ENCODE peak calls at places on chromosomes 5 and 9, in ten cellular contexts. One of them, this sample, is unnamed.

GRCh38 chr9:136685792-136686533 is 1.3 kb downstream of the AGPAT2 start:
- DNase-seq in fibroblast of mammary gland: no peak
- DNase-seq in HL-60: no peak
- DNase-seq in keratinocyte: no peak
- DNase-seq in right lobe of liver: peak; percentile 50
- DNase-seq in bronchial epithelial cell: no peak
- DNase-seq in stomach: no peak
- DNase-seq in brain microvascular endothelial cell: no peak
- DNase-seq in HCT116: no peak
- DNase-seq in nephron progenitor cell: peak; percentile 29
- DNase-seq in this sample: no peak

GRCh38 chr9:124011460-124012301 is at the start of gene LHX2:
- DNase-seq in fibroblast of mammary gland: peak; percentile 75
- DNase-seq in HL-60: peak; percentile 68
- DNase-seq in keratinocyte: peak; percentile 5
- DNase-seq in right lobe of liver: peak; percentile 61
- DNase-seq in bronchial epithelial cell: peak; percentile 21
- DNase-seq in stomach: peak; percentile 37
- DNase-seq in brain microvascular endothelial cell: peak; percentile 9
- DNase-seq in HCT116: peak; percentile 75
- DNase-seq in nephron progenitor cell: peak; percentile 81
- DNase-seq in this sample: peak; percentile 64

GRCh38 chr5:113378486-113378885 is 56.3 kb downstream of the TSSK1B start:
- DNase-seq in fibroblast of mammary gland: no peak
- DNase-seq in HL-60: no peak
- DNase-seq in keratinocyte: no peak
- DNase-seq in right lobe of liver: no peak
- DNase-seq in bronchial epithelial cell: peak; percentile 33
- DNase-seq in stomach: no peak
- DNase-seq in brain microvascular endothelial cell: no peak
- DNase-seq in HCT116: no peak
- DNase-seq in nephron progenitor cell: no peak
- DNase-seq in this sample: no peak

GRCh38 chr5:91293131-91293530 is 90.0 kb downstream of the ARRDC3 start:
- DNase-seq in fibroblast of mammary gland: no peak
- DNase-seq in HL-60: no peak
- DNase-seq in keratinocyte: no peak
- DNase-seq in right lobe of liver: no peak
- DNase-seq in bronchial epithelial cell: no peak
- DNase-seq in stomach: no peak
- DNase-seq in brain microvascular endothelial cell: peak; percentile 44
- DNase-seq in HCT116: no peak
- DNase-seq in nephron progenitor cell: peak; percentile 22
- DNase-seq in this sample: no peak

GRCh38 chr5:178667685-178668084 is 40.8 kb upstream of the CLK4 start:
- DNase-seq in fibroblast of mammary gland: no peak
- DNase-seq in HL-60: no peak
- DNase-seq in keratinocyte: no peak
- DNase-seq in right lobe of liver: no peak
- DNase-seq in bronchial epithelial cell: no peak
- DNase-seq in stomach: no peak
- DNase-seq in brain microvascular endothelial cell: no peak
- DNase-seq in HCT116: no peak
- DNase-seq in nephron progenitor cell: no peak
- DNase-seq in this sample: no peak

GRCh38 chr9:99011161-99011709 is 67.5 kb downstream of the COL15A1 start:
- DNase-seq in fibroblast of mammary gland: peak; percentile 65
- DNase-seq in HL-60: no peak
- DNase-seq in keratinocyte: no peak
- DNase-seq in right lobe of liver: no peak
- DNase-seq in bronchial epithelial cell: peak; percentile 15
- DNase-seq in stomach: no peak
- DNase-seq in brain microvascular endothelial cell: no peak
- DNase-seq in HCT116: no peak
- DNase-seq in nephron progenitor cell: no peak
- DNase-seq in this sample: no peak

GRCh38 chr9:97500263-97500662 is 1.2 kb upstream of the TMOD1 start:
- DNase-seq in fibroblast of mammary gland: no peak
- DNase-seq in HL-60: no peak
- DNase-seq in keratinocyte: no peak
- DNase-seq in right lobe of liver: no peak
- DNase-seq in bronchial epithelial cell: no peak
- DNase-seq in stomach: no peak
- DNase-seq in brain microvascular endothelial cell: no peak
- DNase-seq in HCT116: no peak
- DNase-seq in nephron progenitor cell: no peak
- DNase-seq in this sample: no peak

GRCh38 chr9:36959681-36960574 is 74.1 kb downstream of the PAX5 start:
- DNase-seq in fibroblast of mammary gland: no peak
- DNase-seq in HL-60: no peak
- DNase-seq in keratinocyte: no peak
- DNase-seq in right lobe of liver: no peak
- DNase-seq in bronchial epithelial cell: peak; percentile 17
- DNase-seq in stomach: no peak
- DNase-seq in brain microvascular endothelial cell: no peak
- DNase-seq in HCT116: no peak
- DNase-seq in nephron progenitor cell: no peak
- DNase-seq in this sample: no peak

GRCh38 chr5:78953092-78953800 is 31.9 kb downstream of the ARSB start:
- DNase-seq in fibroblast of mammary gland: peak; percentile 58
- DNase-seq in HL-60: no peak
- DNase-seq in keratinocyte: peak; percentile 17
- DNase-seq in right lobe of liver: no peak
- DNase-seq in bronchial epithelial cell: peak; percentile 47
- DNase-seq in stomach: no peak
- DNase-seq in brain microvascular endothelial cell: peak; percentile 23
- DNase-seq in HCT116: no peak
- DNase-seq in nephron progenitor cell: no peak
- DNase-seq in this sample: no peak

GRCh38 chr9:12859704-12860251 is 85.0 kb downstream of the LURAP1L start:
- DNase-seq in fibroblast of mammary gland: peak; percentile 94
- DNase-seq in HL-60: no peak
- DNase-seq in keratinocyte: peak; percentile 48
- DNase-seq in right lobe of liver: no peak
- DNase-seq in bronchial epithelial cell: peak; percentile 98
- DNase-seq in stomach: no peak
- DNase-seq in brain microvascular endothelial cell: peak; percentile 65
- DNase-seq in HCT116: peak; percentile 52
- DNase-seq in nephron progenitor cell: no peak
- DNase-seq in this sample: no peak

GRCh38 chr9:104494808-104495207 is 9.3 kb upstream of the OR13F1 start:
- DNase-seq in fibroblast of mammary gland: peak; percentile 11
- DNase-seq in HL-60: no peak
- DNase-seq in keratinocyte: no peak
- DNase-seq in right lobe of liver: no peak
- DNase-seq in bronchial epithelial cell: no peak
- DNase-seq in stomach: no peak
- DNase-seq in brain microvascular endothelial cell: no peak
- DNase-seq in HCT116: no peak
- DNase-seq in nephron progenitor cell: no peak
- DNase-seq in this sample: no peak

GRCh38 chr5:96855041-96855872 is 21.0 kb upstream of the ERAP2 start:
- DNase-seq in fibroblast of mammary gland: peak; percentile 97
- DNase-seq in HL-60: no peak
- DNase-seq in keratinocyte: no peak
- DNase-seq in right lobe of liver: no peak
- DNase-seq in bronchial epithelial cell: peak; percentile 50
- DNase-seq in stomach: no peak
- DNase-seq in brain microvascular endothelial cell: no peak
- DNase-seq in HCT116: no peak
- DNase-seq in nephron progenitor cell: no peak
- DNase-seq in this sample: no peak

GRCh38 chr5:123397538-123397937 is 25.7 kb downstream of the CEP120 start:
- DNase-seq in fibroblast of mammary gland: no peak
- DNase-seq in HL-60: no peak
- DNase-seq in keratinocyte: no peak
- DNase-seq in right lobe of liver: no peak
- DNase-seq in bronchial epithelial cell: no peak
- DNase-seq in stomach: no peak
- DNase-seq in brain microvascular endothelial cell: no peak
- DNase-seq in HCT116: no peak
- DNase-seq in nephron progenitor cell: no peak
- DNase-seq in this sample: no peak

GRCh38 chr5:78761831-78762230 is 113.3 kb upstream of the LHFPL2 start:
- DNase-seq in fibroblast of mammary gland: no peak
- DNase-seq in HL-60: no peak
- DNase-seq in keratinocyte: no peak
- DNase-seq in right lobe of liver: no peak
- DNase-seq in bronchial epithelial cell: no peak
- DNase-seq in stomach: no peak
- DNase-seq in brain microvascular endothelial cell: no peak
- DNase-seq in HCT116: no peak
- DNase-seq in nephron progenitor cell: no peak
- DNase-seq in this sample: no peak

GRCh38 chr5:22649076-22649475 is 204.1 kb downstream of the CDH12 start:
- DNase-seq in fibroblast of mammary gland: no peak
- DNase-seq in HL-60: no peak
- DNase-seq in keratinocyte: no peak
- DNase-seq in right lobe of liver: no peak
- DNase-seq in bronchial epithelial cell: peak; percentile 41
- DNase-seq in stomach: peak; percentile 55
- DNase-seq in brain microvascular endothelial cell: no peak
- DNase-seq in HCT116: no peak
- DNase-seq in nephron progenitor cell: no peak
- DNase-seq in this sample: peak; percentile 39
- TF ChIP-seq CTCF in fibroblast of mammary gland: no peak
- TF ChIP-seq CTCF in HL-60: no peak
- TF ChIP-seq CTCF in keratinocyte: no peak
- TF ChIP-seq CTCF in right lobe of liver: no peak
- TF ChIP-seq CTCF in bronchial epithelial cell: no peak
- TF ChIP-seq CTCF in stomach: no peak
- TF ChIP-seq CTCF in brain microvascular endothelial cell: no peak
- TF ChIP-seq CTCF in HCT116: no peak
- TF ChIP-seq CTCF in nephron progenitor cell: no peak
- TF ChIP-seq CTCF in this sample: no peak

GRCh38 chr9:4740373-4740622 is 704 bp downstream of the AK3 start:
- DNase-seq in fibroblast of mammary gland: peak; percentile 39
- DNase-seq in HL-60: no peak
- DNase-seq in keratinocyte: no peak
- DNase-seq in right lobe of liver: no peak
- DNase-seq in bronchial epithelial cell: no peak
- DNase-seq in stomach: no peak
- DNase-seq in brain microvascular endothelial cell: no peak
- DNase-seq in HCT116: no peak
- DNase-seq in nephron progenitor cell: no peak
- DNase-seq in this sample: no peak

GRCh38 chr9:4739587-4740372 is 1.2 kb downstream of the AK3 start:
- DNase-seq in fibroblast of mammary gland: peak; percentile 39
- DNase-seq in HL-60: no peak
- DNase-seq in keratinocyte: no peak
- DNase-seq in right lobe of liver: peak; percentile 49
- DNase-seq in bronchial epithelial cell: peak; percentile 23
- DNase-seq in stomach: peak; percentile 41
- DNase-seq in brain microvascular endothelial cell: no peak
- DNase-seq in HCT116: no peak
- DNase-seq in nephron progenitor cell: no peak
- DNase-seq in this sample: no peak

GRCh38 chr9:4742246-4742645 is 1.2 kb upstream of the AK3 start:
- DNase-seq in fibroblast of mammary gland: no peak
- DNase-seq in HL-60: no peak
- DNase-seq in keratinocyte: no peak
- DNase-seq in right lobe of liver: no peak
- DNase-seq in bronchial epithelial cell: peak; percentile 53
- DNase-seq in stomach: no peak
- DNase-seq in brain microvascular endothelial cell: no peak
- DNase-seq in HCT116: no peak
- DNase-seq in nephron progenitor cell: no peak
- DNase-seq in this sample: no peak

GRCh38 chr9:4741365-4742031 is 496 bp upstream of the AK3 start:
- DNase-seq in fibroblast of mammary gland: peak; percentile 18
- DNase-seq in HL-60: no peak
- DNase-seq in keratinocyte: no peak
- DNase-seq in right lobe of liver: peak; percentile 58
- DNase-seq in bronchial epithelial cell: peak; percentile 15
- DNase-seq in stomach: peak; percentile 52
- DNase-seq in brain microvascular endothelial cell: no peak
- DNase-seq in HCT116: no peak
- DNase-seq in nephron progenitor cell: no peak
- DNase-seq in this sample: peak; percentile 47

DNA sequence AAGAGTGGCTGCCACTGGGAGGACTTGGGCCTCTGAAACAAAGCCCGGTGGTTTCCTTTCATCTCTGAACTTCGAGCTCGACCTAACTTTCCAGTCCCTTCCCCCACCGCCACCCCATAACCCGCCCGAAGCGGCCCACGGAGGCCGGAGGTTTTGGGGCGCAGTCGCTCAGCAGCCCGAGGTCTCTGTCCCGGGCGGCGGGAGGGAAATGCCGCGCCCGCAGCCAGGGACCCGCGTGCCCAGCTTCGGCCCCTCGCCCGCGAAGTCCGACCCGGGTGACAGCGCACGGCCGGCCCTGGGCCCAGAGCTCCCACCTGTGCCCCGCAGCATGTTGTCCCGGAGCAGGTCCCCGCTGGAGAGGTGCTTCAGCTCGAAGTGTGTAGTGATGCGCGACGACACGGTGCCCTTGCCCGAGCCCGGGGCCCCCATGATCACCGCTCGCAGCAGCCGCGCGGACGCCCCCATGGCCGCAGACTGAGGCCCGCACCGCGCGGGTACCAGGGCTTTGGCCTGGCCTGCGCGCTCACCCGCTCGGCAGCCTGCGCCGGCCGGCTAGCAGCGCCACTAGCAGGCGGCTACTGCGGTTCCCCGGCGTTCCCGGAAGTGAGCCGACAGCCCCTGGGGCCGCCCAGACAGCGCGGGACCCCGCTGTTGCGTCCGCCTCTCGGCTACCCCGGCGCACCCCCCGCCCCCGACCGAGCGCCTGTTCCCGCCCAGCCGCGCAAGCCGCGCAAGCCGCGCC is at the start of gene AK3:
- DNase-seq in fibroblast of mammary gland: peak; percentile 73
- DNase-seq in HL-60: peak; percentile 63
- DNase-seq in keratinocyte: no peak
- DNase-seq in right lobe of liver: peak; percentile 92
- DNase-seq in bronchial epithelial cell: peak; percentile 57
- DNase-seq in stomach: peak; percentile 90
- DNase-seq in brain microvascular endothelial cell: peak; percentile 63
- DNase-seq in HCT116: peak; percentile 44
- DNase-seq in nephron progenitor cell: peak; percentile 88
- DNase-seq in this sample: peak; percentile 81
- TF ChIP-seq CTCF in fibroblast of mammary gland: no peak
- TF ChIP-seq CTCF in HL-60: no peak
- TF ChIP-seq CTCF in keratinocyte: peak; percentile 48
- TF ChIP-seq CTCF in right lobe of liver: no peak
- TF ChIP-seq CTCF in bronchial epithelial cell: peak; percentile 35
- TF ChIP-seq CTCF in stomach: no peak
- TF ChIP-seq CTCF in brain microvascular endothelial cell: peak; percentile 19
- TF ChIP-seq CTCF in HCT116: peak; percentile 14
- TF ChIP-seq CTCF in nephron progenitor cell: no peak
- TF ChIP-seq CTCF in this sample: no peak

GRCh38 chr5:149002761-149003689 is 59.8 kb downstream of the SH3TC2 start:
- DNase-seq in fibroblast of mammary gland: peak; percentile 77
- DNase-seq in HL-60: no peak
- DNase-seq in keratinocyte: no peak
- DNase-seq in right lobe of liver: no peak
- DNase-seq in bronchial epithelial cell: peak; percentile 83
- DNase-seq in stomach: no peak
- DNase-seq in brain microvascular endothelial cell: peak; percentile 25
- DNase-seq in HCT116: no peak
- DNase-seq in nephron progenitor cell: no peak
- DNase-seq in this sample: no peak
- TF ChIP-seq CTCF in fibroblast of mammary gland: peak; percentile 13
- TF ChIP-seq CTCF in HL-60: no peak
- TF ChIP-seq CTCF in keratinocyte: no peak
- TF ChIP-seq CTCF in right lobe of liver: no peak
- TF ChIP-seq CTCF in bronchial epithelial cell: peak; percentile 12
- TF ChIP-seq CTCF in stomach: no peak
- TF ChIP-seq CTCF in brain microvascular endothelial cell: peak; percentile 9
- TF ChIP-seq CTCF in HCT116: peak; percentile 18
- TF ChIP-seq CTCF in nephron progenitor cell: no peak
- TF ChIP-seq CTCF in this sample: no peak

GRCh38 chr5:139473565-139473964 is 2.8 kb downstream of the SMIM33 start:
- DNase-seq in fibroblast of mammary gland: peak; percentile 14
- DNase-seq in HL-60: no peak
- DNase-seq in keratinocyte: peak; percentile 52
- DNase-seq in right lobe of liver: no peak
- DNase-seq in bronchial epithelial cell: peak; percentile 89
- DNase-seq in stomach: no peak
- DNase-seq in brain microvascular endothelial cell: no peak
- DNase-seq in HCT116: no peak
- DNase-seq in nephron progenitor cell: no peak
- DNase-seq in this sample: no peak
- TF ChIP-seq CTCF in fibroblast of mammary gland: no peak
- TF ChIP-seq CTCF in HL-60: no peak
- TF ChIP-seq CTCF in keratinocyte: peak; percentile 33
- TF ChIP-seq CTCF in right lobe of liver: no peak
- TF ChIP-seq CTCF in bronchial epithelial cell: peak; percentile 31
- TF ChIP-seq CTCF in stomach: no peak
- TF ChIP-seq CTCF in brain microvascular endothelial cell: peak; percentile 22
- TF ChIP-seq CTCF in HCT116: no peak
- TF ChIP-seq CTCF in nephron progenitor cell: no peak
- TF ChIP-seq CTCF in this sample: no peak

This sample was measured in mesothelial cell of epicardium.